ENCODE peak calls at places on chromosomes 1 and 21, in six cellular contexts. D, O, V, C, H and M are unnamed samples.

GRCh38 chr1:12052008-12052573 is 11.0 kb upstream of the TNFRSF8 start:
- DNase-seq in O (peak; percentile 38), C (no peak), D (no peak), H (peak; percentile 81), V (peak; percentile 27), M (peak; percentile 76)

GRCh38 chr1:223504741-223505140 is 111.5 kb downstream of the CCDC185 start:
- DNase-seq in O (no peak), D (no peak), C (no peak), H (peak; percentile 91), V (peak; percentile 74), M (peak; percentile 81)

GRCh38 chr1:151574575-151575529 is 34.7 kb downstream of the TUFT1 start:
- DNase-seq in V (no peak), H (peak; percentile 62), C (no peak), O (no peak), D (no peak), M (peak; percentile 72)

GRCh38 chr1:243268751-243269460 is 13.1 kb downstream of the SDCCAG8 start:
- DNase-seq in D (peak; percentile 14), V (no peak), C (no peak), O (no peak), H (no peak), M (no peak)

GRCh38 chr1:1061682-1062363 is 12.3 kb downstream of the RNF223 start:
- DNase-seq in H (no peak), D (no peak), O (no peak), V (no peak), C (no peak), M (no peak)

GRCh38 chr1:68379085-68379478 is 70.7 kb downstream of the RPE65 start:
- DNase-seq in C (no peak), D (no peak), H (peak; percentile 21), O (no peak), V (no peak), M (peak; percentile 60)

GRCh38 chr1:12540580-12541273 is 77.3 kb downstream of the DHRS3 start:
- DNase-seq in C (no peak), V (no peak), O (no peak), H (no peak), D (no peak), M (no peak)

GRCh38 chr1:228335406-228336307 is 71.0 kb downstream of the TRIM11 start:
- DNase-seq in C (no peak), H (no peak), O (no peak), D (no peak), V (no peak), M (no peak)

GRCh38 chr1:111127923-111128643 is 11.8 kb downstream of the DRAM2 start:
- DNase-seq in O (no peak), H (no peak), V (no peak), C (no peak), D (no peak), M (no peak)

GRCh38 chr1:110003747-110004428 is 19.3 kb downstream of the AHCYL1 start:
- DNase-seq in V (peak; percentile 71), D (peak; percentile 69), H (peak; percentile 95), O (peak; percentile 60), C (no peak), M (peak; percentile 97)

GRCh38 chr1:229368347-229368746 is 25.5 kb upstream of the CCSAP start:
- DNase-seq in D (no peak), V (no peak), O (no peak), H (no peak), C (no peak), M (no peak)

GRCh38 chr1:109613396-109614147 is 5.8 kb downstream of the GNAT2 start:
- DNase-seq in V (no peak), H (peak; percentile 48), O (no peak), C (no peak), D (no peak), M (peak; percentile 60)

GRCh38 chr1:156980551-156980950 is 60.1 kb downstream of the LRRC71 start:
- DNase-seq in V (no peak), D (no peak), C (no peak), H (no peak), O (no peak), M (no peak)

GRCh38 chr21:43925096-43925481 is 60.1 kb downstream of the AGPAT3 start:
- DNase-seq in O (no peak), H (no peak), C (no peak), V (peak; percentile 76), D (peak; percentile 11), M (no peak)

GRCh38 chr1:18972531-18972930 is 16.1 kb upstream of the IFFO2 start:
- DNase-seq in D (no peak), V (peak; percentile 39), C (peak; percentile 23), H (peak; percentile 55), O (no peak), M (no peak)

GRCh38 chr21:44722701-44723100 is 11.3 kb upstream of the TSPEAR start:
- DNase-seq in O (no peak), H (no peak), C (no peak), D (no peak), V (no peak), M (no peak)

GRCh38 chr1:6157528-6158174 is 22.5 kb downstream of the CHD5 start:
- DNase-seq in O (no peak), V (peak; percentile 18), D (no peak), C (no peak), H (peak; percentile 24), M (no peak)

GRCh38 chr1:246106342-246106763 is 400.7 kb downstream of the SMYD3 start:
- DNase-seq in D (no peak), V (no peak), C (no peak), O (no peak), H (no peak), M (no peak)

GRCh38 chr1:221704291-221704690 is 37.6 kb downstream of the DUSP10 start:
- DNase-seq in V (no peak), C (no peak), H (no peak), O (no peak), D (no peak), M (no peak)

DNA sequence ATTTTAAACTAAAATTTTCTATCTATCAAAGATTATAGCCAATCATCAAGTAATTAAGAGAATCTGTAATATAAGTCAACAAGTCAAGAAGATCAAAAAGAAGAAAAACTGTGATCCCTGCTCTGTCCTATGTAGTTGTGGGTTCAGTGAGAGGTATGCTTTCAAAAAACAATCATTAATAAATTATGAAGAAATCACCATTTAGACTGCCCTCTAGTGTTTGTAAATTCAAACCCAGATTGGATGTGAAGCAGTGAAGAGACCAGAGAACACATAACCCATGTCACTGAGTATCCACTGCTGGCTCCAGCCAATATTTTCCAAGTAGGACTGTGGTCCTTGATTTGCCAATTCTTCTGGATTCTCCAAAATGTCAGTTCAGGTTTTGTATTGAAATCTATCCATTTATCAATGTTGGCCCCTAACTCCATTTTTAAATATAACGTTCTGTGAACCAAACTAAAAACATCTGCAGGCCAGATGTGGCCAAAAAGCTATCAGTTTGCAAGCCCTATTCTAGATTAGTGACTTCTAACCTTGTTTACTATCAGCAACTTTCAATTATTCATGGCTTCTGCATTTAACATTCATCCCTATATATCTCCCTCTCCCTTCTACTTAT is 467.5 kb upstream of the CXADR start:
- DNase-seq in H (peak; percentile 33), V (no peak), C (no peak), O (no peak), D (peak; percentile 48), M (peak; percentile 60)
- TF ChIP-seq CTCF in H (peak; percentile 78), V (no peak), C (no peak), O (no peak), D (peak; percentile 49), M (peak; percentile 34)

GRCh38 chr1:153670859-153671622 is at the start of gene ILF2:
- DNase-seq in H (peak; percentile 100), C (peak; percentile 99), O (peak; percentile 90), D (peak; percentile 99), V (peak; percentile 98), M (peak; percentile 99)
- TF ChIP-seq CTCF in H (peak; percentile 46), C (peak; percentile 28), O (no peak), D (peak; percentile 33), V (no peak), M (no peak)

DNA sequence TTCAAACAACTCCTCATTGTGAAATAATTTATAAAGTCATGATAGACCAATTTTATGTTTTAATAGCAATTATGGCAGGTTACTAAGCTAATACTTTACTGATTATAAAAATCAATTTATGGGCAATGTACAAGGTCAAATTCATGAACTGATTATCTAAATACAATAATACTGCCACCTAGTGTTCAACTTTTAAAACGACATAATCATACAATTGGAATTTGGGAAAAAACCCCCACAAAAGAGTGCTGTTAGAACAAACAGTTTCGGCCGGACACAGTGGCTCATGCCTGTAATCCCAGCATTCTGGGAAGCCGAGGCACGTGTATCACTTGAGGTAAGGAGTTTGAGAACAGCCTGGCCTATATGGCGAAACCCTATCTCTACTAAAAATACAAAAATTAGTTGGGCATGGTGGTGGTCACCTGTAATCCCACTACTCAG is 14.0 kb downstream of the GTF2B start:
- DNase-seq in V (no peak), H (peak; percentile 28), O (no peak), C (no peak), D (peak; percentile 24), M (peak; percentile 28)
- TF ChIP-seq CTCF in V (no peak), H (peak; percentile 90), O (peak; percentile 51), C (peak; percentile 90), D (peak; percentile 35), M (peak; percentile 13)

GRCh38 chr1:182839209-182840065 is at the start of gene DHX9:
- DNase-seq in V (peak; percentile 97), H (peak; percentile 78), C (peak; percentile 92), O (peak; percentile 80), D (peak; percentile 95), M (peak; percentile 95)
- TF ChIP-seq CTCF in V (no peak), H (no peak), C (peak; percentile 31), O (peak; percentile 22), D (peak; percentile 8), M (no peak)

GRCh38 chr1:54884135-54884586 is 2.8 kb downstream of the DHCR24 start:
- DNase-seq in C (no peak), O (no peak), D (no peak), H (peak; percentile 15), V (no peak), M (peak; percentile 58)
- TF ChIP-seq CTCF in C (no peak), O (no peak), D (no peak), H (no peak), V (no peak), M (no peak)

GRCh38 chr1:171741872-171742576 is at the start of gene VAMP4:
- DNase-seq in V (peak; percentile 93), D (peak; percentile 94), C (peak; percentile 80), O (peak; percentile 59), H (peak; percentile 74), M (peak; percentile 82)

GRCh38 chr1:171742577-171742922 is 685 bp upstream of the VAMP4 start:
- DNase-seq in C (peak; percentile 9), V (peak; percentile 61), D (peak; percentile 62), O (no peak), H (peak; percentile 41), M (peak; percentile 79)

GRCh38 chr1:171739646-171740045 is 2.2 kb downstream of the VAMP4 start:
- DNase-seq in V (no peak), C (no peak), D (no peak), O (no peak), H (no peak), M (no peak)

GRCh38 chr1:171740356-171740863 is 1.5 kb downstream of the VAMP4 start:
- DNase-seq in C (no peak), D (no peak), V (no peak), H (no peak), O (no peak), M (peak; percentile 18)

GRCh38 chr1:171740987-171741871 is 636 bp downstream of the VAMP4 start:
- DNase-seq in C (peak; percentile 28), H (no peak), V (peak; percentile 57), O (no peak), D (peak; percentile 41), M (peak; percentile 66)
- TF ChIP-seq CTCF in C (peak; percentile 30), H (peak; percentile 45), V (no peak), O (no peak), D (peak; percentile 14), M (no peak)